ENCODE peak calls at places on chromosomes 3 and 15, in ten cellular contexts. B, J, S, I, A, E, H, M, Q and P are unnamed samples.

GRCh38 chr3:116905805-116906204 is 196.2 kb downstream of the TUSC7 start:
- DNase-seq in B (no peak), J (no peak), S (no peak), I (no peak), A (no peak), E (no peak), H (no peak), M (no peak), Q (no peak), P (no peak)

GRCh38 chr3:45592830-45593707 is 1.5 kb upstream of the LIMD1 start:
- DNase-seq in B (peak; percentile 92), J (peak; percentile 92), S (peak; percentile 64), I (peak; percentile 40), A (peak; percentile 83), E (peak; percentile 96), H (peak; percentile 43), M (peak; percentile 95), Q (peak; percentile 91), P (peak; percentile 83)

GRCh38 chr3:161475905-161476304 is 20.7 kb upstream of the OTOL1 start:
- DNase-seq in B (peak; percentile 4), J (no peak), S (no peak), I (no peak), A (no peak), E (no peak), H (no peak), M (no peak), Q (no peak), P (no peak)

GRCh38 chr3:129793947-129794318 is 99.6 kb downstream of the TMCC1 start:
- DNase-seq in B (no peak), J (peak; percentile 6), S (peak; percentile 1), I (no peak), A (no peak), E (no peak), H (no peak), M (peak; percentile 43), Q (peak; percentile 16), P (no peak)

GRCh38 chr3:45937206-45938042 is 5.8 kb upstream of the CXCR6 start:
- DNase-seq in B (no peak), J (no peak), S (no peak), I (no peak), A (no peak), E (no peak), H (no peak), M (no peak), Q (no peak), P (no peak)

GRCh38 chr3:66370179-66370578 is 130.6 kb downstream of the LRIG1 start:
- DNase-seq in B (no peak), J (no peak), S (no peak), I (no peak), A (no peak), E (peak; percentile 84), H (no peak), M (no peak), Q (no peak), P (no peak)

GRCh38 chr15:40763801-40764765 is at the start of gene GCHFR:
- DNase-seq in B (peak; percentile 70), J (peak; percentile 43), S (no peak), I (no peak), A (peak; percentile 67), E (peak; percentile 86), H (peak; percentile 22), M (peak; percentile 95), Q (no peak), P (no peak)

GRCh38 chr3:112351036-112351435 is 18.1 kb downstream of the CD200 start:
- DNase-seq in B (no peak), J (no peak), S (no peak), I (no peak), A (no peak), E (no peak), H (no peak), M (no peak), Q (no peak), P (no peak)

GRCh38 chr15:45114076-45114750 is at the start of the genes DUOX2 and DUOXA2:
- DNase-seq in B (no peak), J (no peak), S (no peak), I (no peak), A (no peak), E (no peak), H (no peak), M (peak; percentile 70), Q (no peak), P (no peak)

GRCh38 chr3:168096210-168096795 is 579 bp upstream of the GOLIM4 start:
- DNase-seq in B (peak; percentile 92), J (peak; percentile 70), S (peak; percentile 76), I (no peak), A (peak; percentile 50), E (peak; percentile 60), H (no peak), M (peak; percentile 47), Q (peak; percentile 48), P (peak; percentile 72)

GRCh38 chr15:25775317-25775912 is 87.7 kb downstream of the ATP10A start:
- DNase-seq in B (peak; percentile 94), J (no peak), S (no peak), I (no peak), A (no peak), E (peak; percentile 76), H (no peak), M (peak; percentile 73), Q (peak; percentile 18), P (peak; percentile 19)

GRCh38 chr3:111040959-111041358 is 30.7 kb upstream of the NECTIN3 start:
- DNase-seq in B (no peak), J (no peak), S (no peak), I (no peak), A (no peak), E (no peak), H (no peak), M (no peak), Q (no peak), P (no peak)

GRCh38 chr3:45692866-45693265 is 3.7 kb downstream of the SACM1L start:
- DNase-seq in B (no peak), J (no peak), S (no peak), I (no peak), A (no peak), E (no peak), H (no peak), M (no peak), Q (no peak), P (no peak)

GRCh38 chr15:76346666-76347506 is 10.3 kb downstream of the ISL2 start:
- DNase-seq in B (peak; percentile 87), J (no peak), S (no peak), I (no peak), A (no peak), E (no peak), H (no peak), M (peak; percentile 81), Q (no peak), P (no peak)

GRCh38 chr3:43503067-43503728 is 118.6 kb downstream of the ANO10 start:
- DNase-seq in B (peak; percentile 44), J (no peak), S (no peak), I (no peak), A (peak; percentile 76), E (no peak), H (no peak), M (no peak), Q (no peak), P (no peak)

GRCh38 chr3:71129611-71130515 is 453.7 kb downstream of the FOXP1 start:
- DNase-seq in B (peak; percentile 46), J (no peak), S (no peak), I (no peak), A (peak; percentile 15), E (no peak), H (no peak), M (no peak), Q (no peak), P (no peak)

GRCh38 chr3:3633761-3634160 is 165.5 kb upstream of the LRRN1 start:
- DNase-seq in B (no peak), J (no peak), S (no peak), I (no peak), A (no peak), E (no peak), H (no peak), M (no peak), Q (no peak), P (no peak)

GRCh38 chr3:134197681-134198261 is 52.9 kb downstream of the RYK start:
- DNase-seq in B (peak; percentile 78), J (no peak), S (peak; percentile 8), I (no peak), A (peak; percentile 70), E (no peak), H (no peak), M (peak; percentile 19), Q (peak; percentile 25), P (no peak)

GRCh38 chr3:13122101-13123055 is 49.1 kb upstream of the IQSEC1 start:
- DNase-seq in B (no peak), J (no peak), S (no peak), I (no peak), A (no peak), E (no peak), H (no peak), M (no peak), Q (no peak), P (no peak)

GRCh38 chr15:37035349-37035748 is 65.0 kb downstream of the MEIS2 start:
- DNase-seq in B (peak; percentile 71), J (no peak), S (no peak), I (no peak), A (no peak), E (no peak), H (no peak), M (no peak), Q (no peak), P (no peak)

GRCh38 chr3:95721938-95722337 is 1092.5 kb upstream of the EPHA6 start:
- DNase-seq in B (no peak), J (no peak), S (no peak), I (no peak), A (no peak), E (no peak), H (no peak), M (no peak), Q (no peak), P (no peak)

GRCh38 chr15:69265347-69265955 is 33.3 kb upstream of the PAQR5 start:
- DNase-seq in B (peak; percentile 50), J (no peak), S (peak; percentile 1), I (no peak), A (peak; percentile 80), E (no peak), H (no peak), M (peak; percentile 28), Q (peak; percentile 13), P (no peak)

GRCh38 chr15:75024102-75024636 is 779 bp downstream of the PPCDC start:
- DNase-seq in B (peak; percentile 37), J (no peak), S (no peak), I (no peak), A (peak; percentile 36), E (no peak), H (no peak), M (peak; percentile 59), Q (no peak), P (no peak)

GRCh38 chr3:13891492-13892073 is 11.7 kb upstream of the WNT7A start:
- DNase-seq in B (peak; percentile 10), J (no peak), S (no peak), I (no peak), A (peak; percentile 19), E (no peak), H (no peak), M (peak; percentile 71), Q (no peak), P (no peak)

GRCh38 chr3:141462176-141462859 is 24.5 kb upstream of the RASA2 start:
- DNase-seq in B (no peak), J (no peak), S (no peak), I (no peak), A (no peak), E (no peak), H (no peak), M (no peak), Q (no peak), P (no peak)

GRCh38 chr3:100402150-100402706 is 889 bp downstream of the LNP1 start:
- DNase-seq in B (peak; percentile 85), J (no peak), S (peak; percentile 21), I (no peak), A (peak; percentile 53), E (no peak), H (no peak), M (no peak), Q (no peak), P (no peak)

GRCh38 chr3:170772135-170772534 is 97.9 kb downstream of the RPL22L1 start:
- DNase-seq in B (no peak), J (no peak), S (no peak), I (no peak), A (no peak), E (no peak), H (no peak), M (no peak), Q (no peak), P (no peak)

GRCh38 chr15:84817461-84818081 is 415 bp downstream of the ALPK3 start:
- DNase-seq in B (no peak), J (no peak), S (no peak), I (no peak), A (no peak), E (peak; percentile 51), H (no peak), M (no peak), Q (no peak), P (no peak)